ENCODE peak calls at places on chromosomes 16 and 17, in six cellular contexts. K is LoVo, U is C1 segment of cervical spinal cord, E is Calu3, N is SW480, O is T-helper 2 cell. F is an unnamed sample.
A peak's percentile ranks its signal among the peaks of the same experiment; 100 is the strongest.

GRCh38 chr16:67027046-67027445 is 1.9 kb upstream of the CBFB start:
- DNase-seq in U (no peak), K (no peak), E (no peak), O (no peak), N (no peak), F (no peak)

GRCh38 chr17:78176548-78177025 is 8.2 kb downstream of the SYNGR2 start:
- DNase-seq in E (no peak), O (peak; percentile 65), K (no peak), N (no peak), U (no peak), F (peak; percentile 84)

GRCh38 chr16:57988929-57989328 is 11.5 kb downstream of the ZNF319 start:
- DNase-seq in O (no peak), U (no peak), N (no peak), K (peak; percentile 21), E (no peak), F (no peak)

GRCh38 chr16:73163238-73163795 is 115.4 kb upstream of the ZFHX3 start:
- DNase-seq in U (no peak), N (no peak), K (no peak), E (no peak), O (no peak), F (no peak)

GRCh38 chr16:54282202-54282922 is 4.2 kb downstream of the IRX3 start:
- DNase-seq in N (no peak), U (no peak), E (peak; percentile 73), K (peak; percentile 10), O (no peak), F (peak; percentile 53)

GRCh38 chr17:55774834-55775233 is 24.0 kb downstream of the PCTP start:
- DNase-seq in E (no peak), N (no peak), K (no peak), O (no peak), U (no peak), F (no peak)

GRCh38 chr16:53055603-53056527 is 1.1 kb downstream of the CHD9 start:
- DNase-seq in N (peak; percentile 38), E (peak; percentile 37), O (no peak), K (no peak), U (no peak), F (peak; percentile 74)

GRCh38 chr17:21351366-21352065 is 24.6 kb upstream of the KCNJ12 start:
- DNase-seq in U (no peak), O (no peak), E (no peak), K (no peak), N (peak; percentile 46), F (no peak)

GRCh38 chr16:25007284-25007984 is 7.7 kb downstream of the ARHGAP17 start:
- DNase-seq in O (no peak), N (no peak), K (no peak), E (no peak), U (no peak), F (no peak)

GRCh38 chr17:8807070-8807550 is 7.9 kb upstream of the MFSD6L start:
- DNase-seq in U (no peak), O (no peak), N (peak; percentile 26), K (no peak), E (no peak), F (no peak)

GRCh38 chr17:77505460-77505769 is 364.6 kb downstream of the SEC14L1 start:
- DNase-seq in K (no peak), E (no peak), U (no peak), N (no peak), O (no peak), F (no peak)

GRCh38 chr16:30567991-30568638 is 3.4 kb downstream of the ZNF688 start:
- DNase-seq in K (no peak), O (no peak), U (no peak), N (no peak), E (no peak), F (no peak)

GRCh38 chr17:58086953-58087352 is 3.7 kb downstream of the DYNLL2 start:
- DNase-seq in U (no peak), E (no peak), O (no peak), N (no peak), K (no peak), F (no peak)